ENCODE peak calls at places on chromosome 18, in six cellular contexts. P, V, U, D, T and N are unnamed samples.

GRCh38 chr18:74316257-74317180 is 880 bp downstream of the C18orf63 start:
- DNase-seq in P (no peak), V (no peak), U (peak), D (peak), T (no peak), N (no peak)

GRCh38 chr18:8116346-8117007 is 492.8 kb upstream of the RAB12 start:
- DNase-seq in P (no peak), V (no peak), U (peak), D (peak), T (no peak), N (no peak)

GRCh38 chr18:24868760-24869237 is 408.4 kb downstream of the HRH4 start:
- DNase-seq in P (no peak), V (no peak), U (peak), D (no peak), T (no peak), N (no peak)

GRCh38 chr18:7566587-7567486 is at the start of gene PTPRM:
- DNase-seq in P (peak), V (no peak), U (peak), D (peak), T (peak), N (peak)

GRCh38 chr18:61085751-61086150 is 247.5 kb upstream of the CDH20 start:
- DNase-seq in P (no peak), V (no peak), U (no peak), D (no peak), T (no peak), N (no peak)

GRCh38 chr18:76602169-76602568 is 107.1 kb upstream of the ZNF516 start:
- DNase-seq in P (no peak), V (no peak), U (no peak), D (no peak), T (no peak), N (no peak)

GRCh38 chr18:159037-159652 is 788 bp downstream of the USP14 start:
- DNase-seq in P (no peak), V (no peak), U (peak), D (peak), T (peak), N (peak)

GRCh38 chr18:31723639-31723997 is 37.1 kb downstream of the SLC25A52 start:
- DNase-seq in P (no peak), V (no peak), U (no peak), D (no peak), T (no peak), N (no peak)

GRCh38 chr18:59787998-59788875 is 91.0 kb upstream of the CCBE1 start:
- DNase-seq in P (no peak), V (no peak), U (peak), D (peak), T (no peak), N (no peak)

GRCh38 chr18:13823707-13824395 is at the start of gene MC5R:
- DNase-seq in P (peak), V (peak), U (peak), D (peak), T (peak), N (peak)

GRCh38 chr18:80171190-80171872 is 62.3 kb downstream of the ADNP2 start:
- DNase-seq in P (no peak), V (peak), U (peak), D (peak), T (peak), N (peak)

GRCh38 chr18:63850010-63850409 is 37.5 kb upstream of the SERPINB2 start:
- DNase-seq in P (no peak), V (no peak), U (peak), D (peak), T (peak), N (peak)

GRCh38 chr18:68948622-68949021 is 150.7 kb downstream of the CCDC102B start:
- DNase-seq in P (no peak), V (no peak), U (no peak), D (no peak), T (no peak), N (no peak)

GRCh38 chr18:23406271-23406787 is 46.8 kb upstream of the RIOK3 start:
- DNase-seq in P (no peak), V (no peak), U (no peak), D (peak), T (no peak), N (no peak)

GRCh38 chr18:21513741-21514140 is 86.8 kb downstream of the ESCO1 start:
- DNase-seq in P (no peak), V (no peak), U (no peak), D (no peak), T (no peak), N (no peak)

GRCh38 chr18:76467371-76468190 is 27.5 kb downstream of the ZNF516 start:
- DNase-seq in P (no peak), V (no peak), U (no peak), D (no peak), T (no peak), N (no peak)

GRCh38 chr18:8389391-8390340 is 219.6 kb upstream of the RAB12 start:
- DNase-seq in P (peak), V (no peak), U (peak), D (peak), T (peak), N (peak)

GRCh38 chr18:62897153-62897552 is 181.8 kb downstream of the PHLPP1 start:
- DNase-seq in P (no peak), V (no peak), U (peak), D (no peak), T (no peak), N (no peak)

GRCh38 chr18:50523165-50523564 is 36.7 kb upstream of the MAPK4 start:
- DNase-seq in P (no peak), V (no peak), U (no peak), D (no peak), T (no peak), N (no peak)

GRCh38 chr18:54150226-54150625 is 74.2 kb downstream of the MBD2 start:
- DNase-seq in P (no peak), V (no peak), U (no peak), D (no peak), T (no peak), N (no peak)

GRCh38 chr18:58013241-58014211 is 30.5 kb upstream of the NEDD4L start:
- DNase-seq in P (no peak), V (no peak), U (peak), D (peak), T (peak), N (no peak)

GRCh38 chr18:6885992-6886823 is 156.7 kb downstream of the ARHGAP28 start:
- DNase-seq in P (no peak), V (no peak), U (peak), D (peak), T (peak), N (peak)

GRCh38 chr18:74198453-74198852 is 50.1 kb downstream of the TIMM21 start:
- DNase-seq in P (no peak), V (no peak), U (no peak), D (no peak), T (no peak), N (no peak)

GRCh38 chr18:49025767-49026500 is 75.2 kb upstream of the SMAD7 start:
- DNase-seq in P (no peak), V (no peak), U (no peak), D (no peak), T (no peak), N (no peak)

GRCh38 chr18:12518832-12519534 is 111.3 kb downstream of the PRELID3A start:
- DNase-seq in P (no peak), V (no peak), U (no peak), D (no peak), T (no peak), N (no peak)